ENCODE peak calls at places on chromosomes 16 and 17, in five cellular contexts. G is GM23248, I is fibroblast of lung, K is PC-3, F is HCT116. U is an unnamed sample.
A peak's percentile ranks its signal among the peaks of the same experiment; 100 is the strongest.

GRCh38 chr17:63842173-63842539 is 329 bp downstream of the SMARCD2 start:
- DNase-seq in K (no peak), G (no peak), F (no peak), I (peak; percentile 14), U (no peak)

GRCh38 chr16:4651842-4652241 is 27.2 kb downstream of the MGRN1 start:
- DNase-seq in G (no peak), I (no peak), F (no peak), K (no peak), U (no peak)

GRCh38 chr17:7719661-7720060 is 2.1 kb downstream of the DNAH2 start:
- DNase-seq in G (no peak), F (no peak), I (no peak), K (no peak), U (no peak)

GRCh38 chr17:69012895-69013805 is 47.6 kb downstream of the ABCA9 start:
- DNase-seq in I (peak; percentile 4), K (peak; percentile 50), F (no peak), G (peak; percentile 68), U (no peak)

GRCh38 chr16:31452631-31453106 is 6.6 kb upstream of the ARMC5 start:
- DNase-seq in K (peak; percentile 61), F (no peak), G (peak; percentile 91), I (peak; percentile 93), U (no peak)

GRCh38 chr16:89958068-89958467 is 9.5 kb downstream of the DEF8 start:
- DNase-seq in G (peak; percentile 15), I (peak; percentile 14), F (peak; percentile 40), K (peak; percentile 33), U (peak; percentile 58)

GRCh38 chr16:3664187-3664896 is 9.9 kb downstream of the DNASE1 start:
- DNase-seq in I (no peak), K (no peak), G (no peak), F (no peak), U (no peak)

GRCh38 chr17:29593546-29594440 is 861 bp downstream of the ANKRD13B start:
- DNase-seq in G (peak; percentile 52), K (peak; percentile 6), I (peak; percentile 23), F (no peak), U (peak; percentile 89)

GRCh38 chr17:32927201-32927723 is 691 bp upstream of the TMEM98 start:
- DNase-seq in I (no peak), K (no peak), G (peak; percentile 32), F (no peak), U (no peak)

GRCh38 chr16:22962905-22963304 is 148.9 kb downstream of the HS3ST2 start:
- DNase-seq in G (no peak), F (no peak), I (no peak), K (no peak), U (no peak)

GRCh38 chr16:53089434-53090270 is 34.9 kb downstream of the CHD9 start:
- DNase-seq in F (no peak), I (peak; percentile 32), G (peak; percentile 49), K (no peak), U (peak; percentile 65)

GRCh38 chr17:82461827-82462524 is 3.4 kb downstream of the NARF start:
- DNase-seq in K (peak; percentile 66), G (no peak), F (no peak), I (no peak), U (no peak)

GRCh38 chr16:9105189-9105588 is 13.7 kb downstream of the HAPSTR1 start:
- DNase-seq in G (no peak), K (no peak), F (no peak), I (no peak), U (no peak)

GRCh38 chr17:50559674-50560184 is 786 bp upstream of the CACNA1G start:
- DNase-seq in F (peak; percentile 64), K (peak; percentile 35), G (peak; percentile 83), I (peak; percentile 44), U (peak; percentile 88)

GRCh38 chr16:88763502-88764053 is 21.4 kb downstream of the PIEZO1 start:
- DNase-seq in I (no peak), G (no peak), K (no peak), F (no peak), U (peak; percentile 93)

GRCh38 chr17:4931974-4932373 is at the start of gene GP1BA:
- DNase-seq in K (no peak), I (no peak), F (no peak), G (no peak), U (no peak)

GRCh38 chr16:28033870-28034269 is 29.6 kb downstream of the GSG1L start:
- DNase-seq in F (no peak), G (no peak), K (no peak), I (no peak), U (no peak)

GRCh38 chr17:57530508-57530907 is 214.6 kb downstream of the CCDC182 start:
- DNase-seq in K (no peak), F (no peak), I (no peak), G (peak; percentile 11), U (no peak)

GRCh38 chr17:33492731-33493260 is 199.7 kb upstream of the ASIC2 start:
- DNase-seq in G (no peak), I (peak; percentile 36), K (no peak), F (no peak), U (no peak)

GRCh38 chr17:50129303-50129945 is 536 bp downstream of the SAMD14 start:
- DNase-seq in F (no peak), K (no peak), G (peak; percentile 67), I (no peak), U (peak; percentile 83)

GRCh38 chr17:28033972-28034714 is 8.3 kb upstream of the NLK start:
- DNase-seq in G (peak; percentile 93), K (peak; percentile 81), F (no peak), I (peak; percentile 40), U (no peak)

GRCh38 chr16:84042879-84043485 is 387 bp upstream of the SLC38A8 start:
- DNase-seq in F (no peak), K (no peak), I (no peak), G (no peak), U (peak; percentile 28)

GRCh38 chr17:67105213-67105612 is 60.9 kb downstream of the CACNG1 start:
- DNase-seq in G (peak; percentile 87), I (peak; percentile 66), K (no peak), F (no peak), U (no peak)

GRCh38 chr17:65851965-65852736 is 290.7 kb upstream of the AXIN2 start:
- DNase-seq in F (no peak), G (no peak), K (no peak), I (no peak), U (no peak)

GRCh38 chr17:9242497-9242881 is 221.2 kb downstream of the NTN1 start:
- DNase-seq in G (no peak), F (no peak), K (no peak), I (no peak), U (no peak)

GRCh38 chr17:9239821-9240658 is 218.7 kb downstream of the NTN1 start:
- DNase-seq in G (peak; percentile 91), I (peak; percentile 67), K (peak; percentile 59), F (peak; percentile 6), U (peak; percentile 74)

GRCh38 chr17:35163886-35164285 is 16.3 kb downstream of the UNC45B start:
- DNase-seq in F (no peak), K (no peak), I (no peak), G (no peak), U (no peak)

GRCh38 chr17:46820592-46821450 is 2.3 kb upstream of the WNT3 start:
- DNase-seq in K (no peak), F (no peak), I (no peak), G (no peak), U (no peak)

GRCh38 chr17:46821482-46822387 is 3.2 kb upstream of the WNT3 start:
- DNase-seq in I (no peak), G (no peak), F (no peak), K (no peak), U (peak; percentile 49)

GRCh38 chr17:46818929-46819859 is 702 bp upstream of the WNT3 start:
- DNase-seq in K (no peak), G (peak; percentile 43), F (no peak), I (no peak), U (peak; percentile 84)

GRCh38 chr17:46818319-46818928 is at the start of gene WNT3:
- DNase-seq in I (no peak), F (no peak), G (no peak), K (no peak), U (peak; percentile 82)

DNA sequence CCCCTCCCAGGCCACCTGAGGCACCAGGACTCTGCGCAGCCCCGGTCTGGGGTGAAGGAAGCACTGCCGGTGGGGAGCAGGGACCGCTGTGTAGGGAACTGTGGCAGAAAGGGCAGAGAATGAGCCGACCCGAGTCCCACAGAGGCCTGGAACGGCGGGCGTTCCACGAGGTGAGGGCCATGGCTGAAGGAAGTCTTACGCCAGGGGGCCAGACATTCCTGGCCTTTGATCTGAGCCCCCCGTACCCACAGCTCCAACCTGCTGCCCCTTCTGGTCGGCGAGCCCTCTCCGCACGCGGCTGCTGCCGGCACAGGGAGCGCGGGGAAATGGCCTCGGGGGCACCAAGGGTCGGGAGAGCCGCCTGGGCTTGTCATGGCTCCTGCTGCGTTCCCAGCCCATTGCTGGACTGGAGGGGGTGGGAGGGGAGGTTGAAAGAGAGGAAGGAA is 1.4 kb upstream of the WNT3 start:
- DNase-seq in I (no peak), F (no peak), G (no peak), K (no peak), U (peak; percentile 56)
- TF ChIP-seq EZH2 in I (peak; percentile 2), F (no peak), G (no peak), K (no peak), U (peak; percentile 79)

DNA sequence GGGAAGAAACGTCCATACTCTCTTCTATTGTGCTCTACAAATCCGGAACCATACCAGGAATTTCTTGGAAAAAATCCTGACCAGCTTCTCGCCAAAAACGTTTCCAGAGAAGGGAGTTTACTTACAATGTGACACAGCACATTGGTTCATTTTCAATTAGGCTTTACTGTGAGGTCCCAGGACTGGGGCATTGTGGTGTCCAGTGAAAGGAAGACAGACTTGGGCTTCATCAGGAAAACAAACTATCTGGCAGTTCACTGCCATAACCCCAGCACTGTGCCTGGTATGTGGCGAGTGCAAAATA is 14.7 kb downstream of the MPP2 start:
- DNase-seq in F (no peak), G (no peak), K (no peak), I (no peak), U (no peak)
- H3K9ac ChIP-seq in F (no peak overlapping the region), G (no peak overlapping the region), K (no peak overlapping the region), I (no peak overlapping the region), U (no peak overlapping the region)

DNA sequence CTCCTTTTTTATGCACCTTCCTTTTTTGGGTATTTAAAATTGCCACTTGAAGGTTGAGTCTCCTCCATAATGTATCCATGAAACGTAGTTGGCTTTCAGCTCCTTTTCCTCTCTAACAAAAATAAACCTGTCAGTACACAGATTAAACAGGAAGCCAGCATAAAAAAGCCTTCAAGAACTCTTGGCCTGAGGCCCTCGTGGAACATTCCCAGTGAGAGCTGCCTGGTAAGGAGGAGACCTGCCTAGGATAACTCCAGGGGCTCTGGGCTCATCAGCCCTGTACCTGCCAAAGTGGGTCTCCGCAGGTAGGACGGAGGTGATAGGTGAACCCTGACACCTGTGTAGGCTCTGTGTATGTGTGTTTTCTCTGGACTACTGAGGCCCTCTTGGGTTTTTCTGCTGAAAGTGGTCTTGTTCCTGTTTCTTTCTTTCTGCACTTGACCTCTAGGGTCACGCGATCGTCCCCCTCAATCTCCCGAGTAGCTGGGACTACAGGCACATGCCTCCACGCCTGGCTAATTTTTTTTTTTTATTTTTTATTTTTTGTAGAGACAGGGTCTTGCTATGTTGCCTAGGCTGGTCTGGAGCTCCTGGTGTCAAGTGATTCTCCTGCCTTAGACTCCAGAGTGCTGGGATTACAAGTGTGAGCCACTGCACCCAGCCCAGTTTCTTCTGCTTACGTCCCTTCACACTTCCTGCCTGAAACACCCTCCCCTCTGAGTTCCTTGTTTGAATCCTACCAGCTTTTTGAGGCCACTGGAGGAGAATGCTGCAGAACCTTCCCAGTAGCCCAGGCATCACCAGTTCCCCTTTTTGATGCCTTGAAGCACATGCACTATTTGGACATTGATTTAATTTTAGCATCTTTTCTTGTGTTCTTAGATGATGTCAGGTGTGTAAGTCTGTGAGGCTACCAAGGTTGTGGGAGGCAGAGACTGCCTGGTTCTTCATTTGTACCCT is 9.8 kb downstream of the PGS1 start:
- DNase-seq in I (peak; percentile 61), K (no peak), F (no peak), G (no peak), U (no peak)
- H3K27ac ChIP-seq in I (peak overlapping the region; percentile 87), K (no peak overlapping the region), F (no peak overlapping the region), G (no peak overlapping the region), U (no peak overlapping the region)

GRCh38 chr17:39668141-39668924 is at the start of gene PNMT:
- DNase-seq in I (peak; percentile 52), G (peak; percentile 79), F (no peak), K (peak; percentile 60), U (peak; percentile 92)
- TF ChIP-seq EZH2 in I (peak; percentile 80), G (peak; percentile 87), F (no peak), K (no peak), U (peak; percentile 77)